ENCODE peak calls at places on chromosomes 4 and X, in seven cellular contexts. U is AG04450, X is body of pancreas, R is ascending aorta, F is left ventricle myocardium inferior, E is heart left ventricle, I is ovary. Z is an unnamed sample.

GRCh38 chrX:48590203-48591103 is 6.8 kb upstream of the WDR13 start:
- DNase-seq in U (no peak), X (no peak), R (no peak), F (no peak), E (no peak), I (no peak), Z (no peak)

GRCh38 chr4:111937368-111937767 is 207.9 kb upstream of the FAM241A start:
- DNase-seq in U (no peak), X (no peak), R (no peak), F (no peak), E (no peak), I (no peak), Z (no peak)

GRCh38 chr4:26912810-26913209 is 52.2 kb downstream of the STIM2 start:
- DNase-seq in U (no peak), X (no peak), R (no peak), F (no peak), E (no peak), I (peak; percentile 43), Z (no peak)

GRCh38 chr4:48490012-48490679 is at the start of gene ZAR1:
- DNase-seq in U (no peak), X (no peak), R (no peak), F (no peak), E (peak; percentile 60), I (no peak), Z (no peak)

GRCh38 chr4:187006189-187006618 is 282.5 kb upstream of the FAT1 start:
- DNase-seq in U (peak; percentile 55), X (no peak), R (no peak), F (no peak), E (no peak), I (no peak), Z (no peak)

GRCh38 chr4:128606173-128606572 is 203.3 kb upstream of the JADE1 start:
- DNase-seq in U (no peak), X (peak; percentile 40), R (no peak), F (no peak), E (no peak), I (no peak), Z (no peak)

GRCh38 chrX:107272431-107272921 is 66.1 kb downstream of the DNAAF6 start:
- DNase-seq in U (no peak), X (peak; percentile 13), R (no peak), F (no peak), E (peak; percentile 33), I (no peak), Z (no peak)

GRCh38 chr4:147548251-147548650 is 67.4 kb downstream of the EDNRA start:
- DNase-seq in U (no peak), X (no peak), R (no peak), F (no peak), E (no peak), I (no peak), Z (no peak)

GRCh38 chrX:113512700-113513395 is 672.2 kb upstream of the AMOT start:
- DNase-seq in U (no peak), X (no peak), R (no peak), F (no peak), E (no peak), I (no peak), Z (no peak)

GRCh38 chrX:134501942-134502341 is 42.0 kb downstream of the HPRT1 start:
- DNase-seq in U (no peak), X (no peak), R (no peak), F (no peak), E (no peak), I (no peak), Z (no peak)

GRCh38 chrX:112761239-112762207 is 79.1 kb downstream of the AMOT start:
- DNase-seq in U (no peak), X (no peak), R (no peak), F (no peak), E (no peak), I (no peak), Z (no peak)

GRCh38 chr4:186723207-186724047 is at the start of gene FAT1:
- DNase-seq in U (no peak), X (peak; percentile 69), R (no peak), F (peak; percentile 73), E (peak; percentile 78), I (peak; percentile 79), Z (no peak)

GRCh38 chr4:137909910-137910309 is 332.2 kb downstream of the SLC7A11 start:
- DNase-seq in U (no peak), X (peak; percentile 59), R (no peak), F (no peak), E (no peak), I (no peak), Z (no peak)

GRCh38 chrX:102765794-102766193 is 45.3 kb downstream of the GPRASP3 start:
- DNase-seq in U (no peak), X (no peak), R (no peak), F (no peak), E (no peak), I (no peak), Z (no peak)

GRCh38 chrX:129875669-129876068 is 30.3 kb upstream of the UTP14A start:
- DNase-seq in U (peak; percentile 16), X (no peak), R (no peak), F (no peak), E (no peak), I (no peak), Z (no peak)

GRCh38 chr4:52966172-52966571 is 104.1 kb downstream of the RASL11B start:
- DNase-seq in U (no peak), X (no peak), R (no peak), F (no peak), E (no peak), I (no peak), Z (no peak)

GRCh38 chr4:148173397-148174017 is 268.7 kb downstream of the NR3C2 start:
- DNase-seq in U (no peak), X (no peak), R (no peak), F (no peak), E (no peak), I (no peak), Z (no peak)

GRCh38 chr4:86670739-86671138 is 76.6 kb downstream of the PTPN13 start:
- DNase-seq in U (peak; percentile 6), X (no peak), R (no peak), F (no peak), E (no peak), I (no peak), Z (no peak)

GRCh38 chr4:10962246-10962645 is 277.7 kb upstream of the CLNK start:
- DNase-seq in U (no peak), X (no peak), R (no peak), F (no peak), E (no peak), I (no peak), Z (no peak)

GRCh38 chrX:50889582-50889981 is 21.0 kb upstream of the BMP15 start:
- DNase-seq in U (no peak), X (no peak), R (no peak), F (no peak), E (no peak), I (no peak), Z (no peak)

GRCh38 chr4:70183168-70183939 is 12.2 kb upstream of the ODAM start:
- DNase-seq in U (peak; percentile 1), X (peak; percentile 20), R (no peak), F (no peak), E (no peak), I (no peak), Z (peak; percentile 48)

GRCh38 chr4:70182517-70183167 is 12.9 kb upstream of the ODAM start:
- DNase-seq in U (no peak), X (no peak), R (no peak), F (no peak), E (no peak), I (no peak), Z (no peak)

GRCh38 chr4:70187216-70187615 is 8.3 kb upstream of the ODAM start:
- DNase-seq in U (no peak), X (no peak), R (no peak), F (no peak), E (no peak), I (no peak), Z (no peak)

GRCh38 chr4:70178075-70178660 is 17.4 kb upstream of the ODAM start:
- DNase-seq in U (no peak), X (no peak), R (no peak), F (no peak), E (no peak), I (no peak), Z (no peak)

DNA sequence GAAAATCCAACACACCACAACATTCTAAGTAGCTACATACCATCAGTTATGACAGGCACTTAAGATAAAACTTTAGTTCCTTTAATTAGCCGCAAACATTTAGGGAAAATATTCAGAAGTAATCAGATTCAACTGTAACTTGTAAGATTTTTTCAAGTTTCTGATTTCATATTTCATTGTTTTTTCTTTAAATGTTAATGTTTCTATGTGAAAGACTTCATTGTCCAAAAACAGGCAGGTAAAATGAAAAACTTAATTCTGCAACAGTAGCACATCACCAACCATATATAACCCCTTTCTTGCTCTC is 11.6 kb upstream of the ODAM start:
- DNase-seq in U (no peak), X (no peak), R (no peak), F (no peak), E (no peak), I (no peak), Z (no peak)
- TF ChIP-seq CTCF in U (no peak), X (no peak), R (no peak), F (no peak), E (peak; percentile 3), I (no peak), Z (no peak)

GRCh38 chrX:20542072-20542471 is 275.4 kb upstream of the RPS6KA3 start:
- DNase-seq in U (no peak), X (no peak), R (no peak), F (no peak), E (no peak), I (no peak), Z (no peak)
- H3K9me3 ChIP-seq in U (no peaks in the 10 kb centered on the region), X (no peaks in the 10 kb centered on the region), R (no peaks in the 10 kb centered on the region), F (peaks cover 25% of the 10 kb centered on the region), E (no peaks in the 10 kb centered on the region), I (peaks cover 3% of the 10 kb centered on the region), Z (no peaks in the 10 kb centered on the region)

GRCh38 chr4:184684491-184685189 is 35.1 kb downstream of the PRIMPOL start:
- DNase-seq in U (no peak), X (no peak), R (no peak), F (no peak), E (no peak), I (no peak), Z (no peak)

GRCh38 chr4:184689681-184690080 is 40.1 kb downstream of the PRIMPOL start:
- DNase-seq in U (no peak), X (no peak), R (no peak), F (no peak), E (no peak), I (no peak), Z (no peak)

GRCh38 chr4:184693056-184693455 is 40.8 kb downstream of the CENPU start:
- DNase-seq in U (no peak), X (no peak), R (no peak), F (no peak), E (no peak), I (no peak), Z (no peak)

DNA sequence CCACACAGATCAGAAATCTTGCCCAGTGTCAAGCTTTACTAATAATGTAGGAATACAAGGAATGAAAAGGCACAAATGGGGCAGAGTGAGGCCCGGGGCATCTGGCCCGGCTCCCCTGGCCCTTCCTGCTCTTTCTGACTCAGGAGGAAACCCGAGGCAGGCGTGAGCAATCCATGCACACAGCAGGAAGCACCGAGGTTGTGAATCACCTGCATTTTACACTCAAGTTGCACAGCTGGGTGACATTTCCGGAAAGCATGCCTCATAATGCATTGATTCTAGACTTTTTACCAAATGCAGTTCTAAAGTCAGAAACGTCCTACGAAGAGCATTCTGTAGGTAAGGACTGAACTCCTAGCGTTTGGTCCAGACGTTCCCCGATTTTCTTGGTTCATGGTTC is 38.9 kb downstream of the PRIMPOL start:
- DNase-seq in U (peak; percentile 72), X (no peak), R (no peak), F (no peak), E (no peak), I (no peak), Z (no peak)
- H3K27ac ChIP-seq in U (peak overlapping the region; percentile 42), X (no peak overlapping the region), R (no peak overlapping the region), F (no peak overlapping the region), E (no peak overlapping the region), I (no peak overlapping the region), Z (no peak overlapping the region)

GRCh38 chrX:30990361-30990760 is 81.5 kb downstream of the FTHL17 start:
- DNase-seq in U (no peak), X (no peak), R (no peak), F (no peak), E (no peak), I (no peak), Z (no peak)
- TF ChIP-seq CTCF in U (no peak), X (no peak), R (no peak), F (no peak), E (no peak), I (no peak), Z (no peak)